ENCODE peak calls at places on chromosomes 2 and 18, in seven cellular contexts. Y, Z, T, B, D, K and S are unnamed samples.
A peak's percentile ranks its signal among the peaks of the same experiment; 100 is the strongest.

GRCh38 chr2:100292022-100292580 is 30.2 kb downstream of the LONRF2 start:
- DNase-seq in B (peak; percentile 97), Z (peak; percentile 56), K (peak; percentile 62), D (peak; percentile 98), T (peak; percentile 87), Y (peak; percentile 94), S (no peak)

GRCh38 chr2:238256594-238257104 is 16.8 kb upstream of the HES6 start:
- DNase-seq in K (peak; percentile 70), B (peak; percentile 81), D (peak; percentile 66), Y (peak; percentile 70), T (peak; percentile 73), Z (peak; percentile 75), S (peak; percentile 68)

GRCh38 chr2:8644605-8645175 is 37.2 kb upstream of the ID2 start:
- DNase-seq in D (no peak), B (no peak), Z (peak; percentile 8), K (no peak), T (peak; percentile 9), Y (no peak), S (no peak)

GRCh38 chr2:63048367-63049171 is 2.1 kb upstream of the OTX1 start:
- DNase-seq in D (no peak), B (no peak), Y (no peak), T (no peak), Z (no peak), K (peak; percentile 12), S (no peak)

GRCh38 chr2:237254369-237254861 is 159.5 kb downstream of the COL6A3 start:
- DNase-seq in Y (peak; percentile 68), T (peak; percentile 93), D (peak; percentile 91), Z (no peak), K (no peak), B (peak; percentile 33), S (no peak)

GRCh38 chr18:45353530-45353929 is 261.7 kb upstream of the SLC14A2 start:
- DNase-seq in Z (no peak), B (peak; percentile 56), T (peak; percentile 17), D (peak; percentile 54), K (no peak), Y (peak; percentile 74), S (no peak)

GRCh38 chr2:130355578-130356431 is at the start of gene PTPN18:
- DNase-seq in T (peak; percentile 85), D (peak; percentile 83), Y (peak; percentile 96), Z (peak; percentile 60), B (peak; percentile 85), K (peak; percentile 97), S (peak; percentile 39)

GRCh38 chr2:113116100-113116958 is 11.1 kb upstream of the IL1RN start:
- DNase-seq in Z (no peak), D (no peak), B (no peak), T (peak; percentile 21), K (no peak), Y (peak; percentile 46), S (no peak)

GRCh38 chr2:160367887-160368286 is 125.7 kb downstream of the RBMS1 start:
- DNase-seq in K (peak; percentile 64), Z (no peak), Y (peak; percentile 92), D (peak; percentile 99), T (peak; percentile 98), B (peak; percentile 98), S (no peak)

GRCh38 chr2:71306762-71307161 is 24.8 kb upstream of the ZNF638 start:
- DNase-seq in Z (no peak), D (peak; percentile 96), Y (peak; percentile 88), T (peak; percentile 91), B (peak; percentile 74), K (peak; percentile 21), S (no peak)

GRCh38 chr18:33826151-33826550 is 248.1 kb downstream of the ASXL3 start:
- DNase-seq in D (no peak), Y (no peak), B (no peak), K (no peak), Z (no peak), T (no peak), S (no peak)

GRCh38 chr2:39930175-39930926 is 151.3 kb upstream of the THUMPD2 start:
- DNase-seq in T (no peak), Y (no peak), K (no peak), B (no peak), Z (no peak), D (no peak), S (no peak)

GRCh38 chr18:111292-112014 is 46.9 kb upstream of the USP14 start:
- DNase-seq in T (no peak), B (peak; percentile 51), Y (peak; percentile 78), Z (peak; percentile 73), D (peak; percentile 40), K (peak; percentile 88), S (peak; percentile 51)

GRCh38 chr2:127051116-127051779 is 55.7 kb downstream of the BIN1 start:
- DNase-seq in T (no peak), D (no peak), B (no peak), K (no peak), Y (no peak), Z (no peak), S (no peak)

GRCh38 chr18:57585421-57585820 is 1.1 kb downstream of the FECH start:
- DNase-seq in D (peak; percentile 56), K (no peak), B (no peak), Y (peak; percentile 25), T (peak; percentile 25), Z (no peak), S (no peak)

GRCh38 chr2:178485356-178485755 is 5.1 kb downstream of the PLEKHA3 start:
- DNase-seq in Y (peak; percentile 3), K (no peak), T (peak; percentile 20), Z (no peak), D (peak; percentile 5), B (no peak), S (no peak)

GRCh38 chr2:128364441-128364911 is 45.8 kb upstream of the HS6ST1 start:
- DNase-seq in K (no peak), T (no peak), Z (no peak), D (no peak), Y (no peak), B (no peak), S (no peak)

GRCh38 chr18:5369513-5369912 is 74.0 kb upstream of the ZBTB14 start:
- DNase-seq in Z (no peak), T (no peak), Y (no peak), B (no peak), D (no peak), K (no peak), S (no peak)

GRCh38 chr2:197265931-197266330 is 44.6 kb downstream of the ANKRD44 start:
- DNase-seq in Y (no peak), B (no peak), D (peak; percentile 46), T (no peak), Z (no peak), K (no peak), S (no peak)

GRCh38 chr2:227125506-227125905 is 38.5 kb downstream of the COL4A4 start:
- DNase-seq in B (peak; percentile 21), Z (no peak), T (no peak), D (no peak), Y (no peak), K (no peak), S (no peak)

GRCh38 chr2:159762075-159762474 is 35.9 kb downstream of the CD302 start:
- DNase-seq in K (no peak), T (no peak), B (no peak), Y (no peak), Z (no peak), D (no peak), S (no peak)

GRCh38 chr18:56148373-56148772 is 490.0 kb downstream of the TXNL1 start:
- DNase-seq in Z (no peak), Y (peak; percentile 93), K (peak; percentile 75), D (peak; percentile 91), T (peak; percentile 94), B (peak; percentile 88), S (no peak)

GRCh38 chr2:70515938-70516337 is 37.7 kb downstream of the TGFA start:
- DNase-seq in K (no peak), Y (peak; percentile 66), B (no peak), Z (peak; percentile 25), T (no peak), D (no peak), S (no peak)

GRCh38 chr2:109336296-109336695 is 207.3 kb downstream of the SH3RF3 start:
- DNase-seq in Z (no peak), B (no peak), D (no peak), K (no peak), Y (no peak), T (no peak), S (no peak)

GRCh38 chr2:237222178-237222577 is 136.5 kb downstream of the COPS8 start:
- DNase-seq in Z (no peak), Y (peak; percentile 89), B (no peak), K (peak; percentile 49), T (peak; percentile 97), D (peak; percentile 98), S (no peak)

GRCh38 chr2:112818094-112818902 is 18.3 kb downstream of the IL1B start:
- DNase-seq in D (no peak), Y (no peak), K (no peak), Z (no peak), B (no peak), T (no peak), S (no peak)

GRCh38 chr2:196591621-196592022 is 47.9 kb upstream of the CCDC150 start:
- DNase-seq in Z (no peak), D (no peak), K (no peak), Y (no peak), T (no peak), B (no peak), S (no peak)

GRCh38 chr2:166539340-166540162 is 45.5 kb upstream of the SCN7A start:
- DNase-seq in K (peak; percentile 52), Y (peak; percentile 63), T (peak; percentile 76), D (peak; percentile 43), Z (peak; percentile 26), B (peak; percentile 63), S (no peak)

GRCh38 chr2:239075918-239076727 is 228.2 kb downstream of the TWIST2 start:
- DNase-seq in Z (no peak), B (no peak), T (no peak), Y (no peak), K (no peak), D (no peak), S (no peak)

GRCh38 chr2:239370403-239370802 is 30.4 kb downstream of the HDAC4 start:
- DNase-seq in D (no peak), B (no peak), Y (no peak), Z (no peak), K (no peak), T (no peak), S (no peak)

GRCh38 chr2:8239402-8240127 is 442.3 kb upstream of the ID2 start:
- DNase-seq in D (peak; percentile 23), Z (peak; percentile 51), Y (no peak), K (no peak), T (no peak), B (no peak), S (no peak)

GRCh38 chr2:170848587-170848986 is 31.9 kb downstream of the GAD1 start:
- DNase-seq in Y (peak; percentile 89), Z (no peak), D (peak; percentile 79), T (peak; percentile 87), K (peak; percentile 59), B (peak; percentile 56), S (no peak)

GRCh38 chr2:128277961-128278681 is 40.5 kb downstream of the HS6ST1 start:
- DNase-seq in B (no peak), Z (no peak), K (no peak), T (no peak), D (no peak), Y (no peak), S (no peak)

GRCh38 chr18:8257851-8258434 is 351.3 kb upstream of the RAB12 start:
- DNase-seq in Y (no peak), B (no peak), T (no peak), Z (no peak), K (no peak), D (no peak), S (no peak)

GRCh38 chr18:76492669-76493212 is 2.3 kb downstream of the ZNF516 start:
- DNase-seq in B (peak; percentile 94), Y (peak; percentile 96), T (peak; percentile 98), K (peak; percentile 97), Z (peak; percentile 96), D (peak; percentile 99), S (peak; percentile 89)

GRCh38 chr2:26569216-26570082 is 71.7 kb downstream of the CIB4 start:
- DNase-seq in B (no peak), Z (no peak), K (no peak), D (no peak), T (no peak), Y (no peak), S (no peak)

GRCh38 chr2:230129343-230129742 is 60.6 kb upstream of the SLC16A14 start:
- DNase-seq in Z (no peak), K (no peak), Y (peak; percentile 5), D (no peak), T (peak; percentile 76), B (no peak), S (no peak)

GRCh38 chr2:171479154-171479814 is 43.0 kb upstream of the CYBRD1 start:
- DNase-seq in B (peak; percentile 63), K (no peak), Y (no peak), T (no peak), D (peak; percentile 57), Z (peak; percentile 21), S (no peak)